ENCODE peak calls at places on chromosomes 7 and 10, in ten cellular contexts. O, I, T, V, C, H, G, W, Z and S are unnamed samples.

GRCh38 chr7:95684037-95684436 is 87.7 kb upstream of the PDK4 start:
- DNase-seq in V (no peak), I (no peak), G (peak; percentile 14), O (no peak), H (no peak), C (peak; percentile 13), W (peak; percentile 70), Z (peak; percentile 51), T (no peak), S (peak; percentile 73)

GRCh38 chr7:44709945-44710596 is 38.6 kb upstream of the ZMIZ2 start:
- DNase-seq in G (no peak), O (no peak), I (no peak), Z (no peak), V (no peak), T (no peak), W (no peak), H (no peak), C (no peak), S (no peak)

GRCh38 chr10:30911303-30911863 is 120.3 kb downstream of the ZNF438 start:
- DNase-seq in W (no peak), V (no peak), I (no peak), O (no peak), Z (peak; percentile 5), H (no peak), G (no peak), C (no peak), T (no peak), S (no peak)

GRCh38 chr7:7176421-7177043 is 5.8 kb upstream of the C1GALT1 start:
- DNase-seq in C (no peak), V (no peak), O (no peak), Z (peak; percentile 74), T (no peak), W (peak; percentile 68), H (no peak), I (no peak), G (no peak), S (peak; percentile 84)

GRCh38 chr7:824106-824505 is 8.2 kb upstream of the SUN1 start:
- DNase-seq in H (no peak), Z (no peak), I (no peak), T (no peak), O (peak; percentile 30), V (no peak), G (no peak), C (no peak), W (no peak), S (no peak)

GRCh38 chr10:32144817-32145688 is 88.8 kb upstream of the KIF5B start:
- DNase-seq in T (no peak), G (no peak), V (no peak), H (no peak), C (no peak), Z (no peak), O (no peak), W (no peak), I (no peak), S (no peak)

GRCh38 chr7:28847176-28847575 is 111.0 kb downstream of the TRIL start:
- DNase-seq in C (no peak), T (no peak), G (no peak), W (no peak), V (no peak), O (no peak), H (no peak), I (no peak), Z (no peak), S (no peak)

GRCh38 chr7:78279035-78279434 is 480.5 kb downstream of the PHTF2 start:
- DNase-seq in V (no peak), I (no peak), C (no peak), O (no peak), T (no peak), G (no peak), Z (peak; percentile 32), W (no peak), H (no peak), S (peak; percentile 64)

GRCh38 chr7:4815121-4815520 is 39.7 kb downstream of the AP5Z1 start:
- DNase-seq in Z (no peak), G (no peak), V (no peak), I (no peak), W (no peak), O (no peak), C (no peak), T (no peak), H (no peak), S (no peak)

GRCh38 chr7:4816419-4817080 is 41.1 kb downstream of the AP5Z1 start:
- DNase-seq in V (no peak), T (no peak), Z (no peak), W (no peak), H (no peak), O (peak; percentile 44), C (no peak), G (no peak), I (no peak), S (no peak)

GRCh38 chr7:4815609-4816418 is 40.4 kb downstream of the AP5Z1 start:
- DNase-seq in G (no peak), W (no peak), O (no peak), V (no peak), Z (no peak), H (no peak), C (no peak), T (no peak), I (no peak), S (no peak)

GRCh38 chr7:4817178-4817905 is 41.9 kb downstream of the AP5Z1 start:
- DNase-seq in T (no peak), C (no peak), W (no peak), H (no peak), O (peak; percentile 38), G (no peak), Z (no peak), V (no peak), I (no peak), S (no peak)

DNA sequence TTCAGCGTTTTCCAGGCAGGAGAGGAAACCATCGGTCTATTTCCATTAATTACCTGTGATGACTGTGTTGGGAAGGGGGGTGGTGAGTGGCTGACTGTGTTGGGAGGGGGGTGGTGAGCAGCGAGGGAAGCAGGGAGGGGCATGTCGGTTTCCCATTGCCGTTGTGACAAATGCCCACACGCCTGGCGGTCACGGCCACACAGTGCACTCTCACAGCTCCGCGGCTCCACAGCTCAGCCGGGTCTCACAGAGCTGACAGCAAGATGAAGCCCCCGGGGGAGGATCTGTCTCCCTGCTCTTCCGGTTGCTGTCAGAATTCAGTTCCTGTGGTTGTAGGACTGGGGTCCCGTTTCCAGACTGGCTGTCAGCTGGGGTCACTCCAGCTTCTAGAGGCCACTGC is 39.0 kb downstream of the AP5Z1 start:
- DNase-seq in O (no peak), Z (no peak), H (no peak), W (no peak), C (no peak), G (no peak), T (no peak), I (no peak), V (no peak), S (no peak)
- TF ChIP-seq CTCF in O (no peak), Z (no peak), H (no peak), W (no peak), C (no peak), G (no peak), T (no peak), I (no peak), V (no peak), S (no peak)

GRCh38 chr7:98285132-98286092 is 3.9 kb downstream of the BRI3 start:
- DNase-seq in W (no peak), Z (no peak), O (peak; percentile 63), H (no peak), I (no peak), G (no peak), C (no peak), T (no peak), V (no peak), S (no peak)

GRCh38 chr7:98283887-98284222 is 2.4 kb downstream of the BRI3 start:
- DNase-seq in V (no peak), T (no peak), W (no peak), O (no peak), C (no peak), Z (no peak), I (no peak), G (no peak), H (no peak), S (no peak)

GRCh38 chr7:98283127-98283886 is 1.8 kb downstream of the BRI3 start:
- DNase-seq in O (peak; percentile 87), C (no peak), H (no peak), G (peak; percentile 39), V (no peak), T (no peak), W (no peak), I (no peak), Z (peak; percentile 85), S (peak; percentile 63)

GRCh38 chr7:98286093-98286525 is 4.6 kb downstream of the BRI3 start:
- DNase-seq in G (peak; percentile 61), T (peak; percentile 55), H (peak; percentile 24), I (peak; percentile 87), C (peak; percentile 58), W (no peak), V (no peak), O (peak; percentile 93), Z (peak; percentile 76), S (peak; percentile 52)

GRCh38 chr7:98284335-98285036 is 3.0 kb downstream of the BRI3 start:
- DNase-seq in V (no peak), H (no peak), G (peak; percentile 81), W (no peak), I (peak; percentile 93), T (peak; percentile 34), Z (peak; percentile 74), O (peak; percentile 95), C (no peak), S (peak; percentile 69)
- H3K4me3 ChIP-seq in V (peak overlapping the region; percentile 92), H (peak overlapping the region; percentile 69), G (peak overlapping the region; percentile 38), W (no peak overlapping the region), I (peak overlapping the region; percentile 99), T (peak overlapping the region; percentile 98), Z (peak overlapping the region; percentile 95), O (peak overlapping the region; percentile 90), C (no peak overlapping the region), S (peak overlapping the region; percentile 95)

GRCh38 chr10:36612436-36612835 is 513.0 kb upstream of the ANKRD30A start:
- DNase-seq in W (peak; percentile 48), I (no peak), C (no peak), Z (no peak), H (no peak), V (no peak), G (no peak), O (no peak), T (no peak), S (no peak)
- TF ChIP-seq CTCF in W (peak; percentile 44), I (no peak), C (no peak), Z (no peak), H (no peak), V (no peak), G (no peak), O (no peak), T (no peak), S (no peak)

GRCh38 chr7:51118628-51119027 is 198.0 kb downstream of the COBL start:
- DNase-seq in H (no peak), I (no peak), Z (no peak), O (no peak), V (no peak), W (no peak), T (no peak), G (no peak), C (no peak), S (no peak)

GRCh38 chr7:51121036-51121780 is 195.4 kb downstream of the COBL start:
- DNase-seq in Z (no peak), G (no peak), O (no peak), V (no peak), C (no peak), T (no peak), W (no peak), I (no peak), H (no peak), S (no peak)

GRCh38 chr7:51124321-51124720 is 192.3 kb downstream of the COBL start:
- DNase-seq in O (no peak), Z (no peak), V (no peak), C (no peak), G (no peak), H (no peak), W (no peak), I (no peak), T (no peak), S (no peak)

GRCh38 chr7:51123322-51124021 is 193.1 kb downstream of the COBL start:
- DNase-seq in H (no peak), I (no peak), T (no peak), G (peak; percentile 27), V (peak; percentile 88), Z (peak; percentile 15), O (peak; percentile 79), C (no peak), W (no peak), S (peak; percentile 55)

DNA sequence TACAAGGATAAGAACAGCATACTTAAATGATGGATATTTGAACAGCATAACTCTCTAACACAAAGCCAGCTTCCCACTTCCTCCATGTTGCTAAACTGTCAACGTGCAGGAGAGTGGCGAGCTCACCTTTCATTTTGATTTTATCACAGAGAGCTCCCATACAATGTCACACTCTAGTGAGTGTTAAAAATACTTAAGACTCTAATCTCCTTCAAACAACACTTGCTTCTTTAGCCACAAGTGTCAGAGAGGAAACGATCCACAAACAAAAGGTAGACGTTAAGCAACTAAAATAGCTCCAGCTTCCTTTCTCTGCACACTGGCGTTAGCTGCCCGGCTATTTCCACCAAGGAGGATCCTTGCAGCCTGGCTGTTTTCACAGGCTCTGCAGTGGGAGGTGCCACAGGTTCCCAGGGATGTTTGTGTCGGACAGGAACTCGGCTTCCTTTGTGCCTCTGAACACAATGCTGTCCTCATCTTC is 194.6 kb downstream of the COBL start:
- DNase-seq in Z (no peak), H (no peak), G (peak; percentile 77), V (no peak), C (no peak), W (peak; percentile 45), O (no peak), T (no peak), I (no peak), S (peak; percentile 5)
- H3K4me3 ChIP-seq in Z (no peak overlapping the region), H (no peak overlapping the region), G (no peak overlapping the region), V (no peak overlapping the region), C (no peak overlapping the region), W (no peak overlapping the region), O (no peak overlapping the region), T (no peak overlapping the region), I (no peak overlapping the region), S (no peak overlapping the region)